ENCODE peak calls at places on chromosome 14, in ten cellular contexts. D, X, R, C, Q, Z, J, I, F and V are unnamed samples.

GRCh38 chr14:103705158-103705523 is 10.1 kb downstream of the XRCC3 start:
- DNase-seq in R (no peak), Z (peak), D (no peak), C (no peak), Q (no peak), I (no peak), X (no peak), F (no peak), J (no peak), V (no peak)

GRCh38 chr14:36625436-36625835 is 36.2 kb upstream of the PAX9 start:
- DNase-seq in C (no peak), I (no peak), D (peak), J (no peak), Z (no peak), X (no peak), R (no peak), F (no peak), Q (no peak), V (no peak)

GRCh38 chr14:96206461-96206860 is 1.8 kb downstream of the BDKRB2 start:
- DNase-seq in Q (no peak), J (no peak), C (no peak), I (no peak), R (no peak), Z (no peak), F (no peak), D (peak), X (no peak), V (no peak)

GRCh38 chr14:24343795-24344660 is 4.2 kb upstream of the RIPK3 start:
- DNase-seq in J (no peak), F (no peak), Z (no peak), X (no peak), C (no peak), R (no peak), I (no peak), Q (no peak), D (no peak), V (no peak)

GRCh38 chr14:68062651-68063050 is 243.1 kb downstream of the RAD51B start:
- DNase-seq in Q (no peak), Z (no peak), X (no peak), D (no peak), F (no peak), R (no peak), J (no peak), C (no peak), I (no peak), V (no peak)

GRCh38 chr14:60266021-60266937 is 17.3 kb downstream of the PPM1A start:
- DNase-seq in F (no peak), C (peak), D (peak), Q (no peak), R (no peak), X (peak), I (no peak), J (no peak), Z (no peak), V (no peak)

GRCh38 chr14:32698831-32699230 is 239.8 kb upstream of the NPAS3 start:
- DNase-seq in Z (no peak), D (no peak), C (peak), I (no peak), X (no peak), Q (no peak), F (no peak), R (no peak), J (peak), V (no peak)

GRCh38 chr14:46399049-46399448 is 252.5 kb downstream of the RPL10L start:
- DNase-seq in D (no peak), Z (no peak), X (no peak), C (no peak), I (no peak), F (no peak), R (no peak), Q (no peak), J (no peak), V (peak)

GRCh38 chr14:24429395-24430142 is at the start of the genes CBLN3 and KHNYN:
- DNase-seq in J (no peak), R (peak), F (peak), I (peak), Z (peak), C (peak), Q (peak), X (peak), D (peak), V (peak)

GRCh38 chr14:90578283-90578985 is 181.6 kb downstream of the CALM1 start:
- DNase-seq in J (no peak), Q (no peak), I (no peak), C (no peak), F (no peak), R (no peak), D (no peak), Z (peak), X (no peak), V (no peak)

GRCh38 chr14:52012635-52013034 is 23.3 kb downstream of the RTRAF start:
- DNase-seq in D (no peak), I (no peak), C (peak), F (no peak), J (no peak), Z (no peak), X (no peak), Q (no peak), R (no peak), V (no peak)

GRCh38 chr14:99734406-99735051 is 50.4 kb downstream of the CYP46A1 start:
- DNase-seq in R (no peak), F (peak), I (no peak), X (no peak), Q (no peak), C (no peak), Z (peak), D (no peak), J (no peak), V (no peak)

GRCh38 chr14:104966261-104967143 is 11.7 kb downstream of the AHNAK2 start:
- DNase-seq in R (no peak), Q (no peak), I (no peak), D (no peak), J (no peak), C (no peak), F (no peak), Z (peak), X (no peak), V (no peak)

GRCh38 chr14:29648045-29648444 is 279.6 kb downstream of the PRKD1 start:
- DNase-seq in X (no peak), Z (no peak), J (no peak), D (peak), R (no peak), F (no peak), I (no peak), C (peak), Q (no peak), V (no peak)

GRCh38 chr14:68961781-68962584 is 17.1 kb downstream of the ACTN1 start:
- DNase-seq in Z (no peak), I (no peak), Q (no peak), D (no peak), C (no peak), X (peak), F (no peak), R (no peak), J (peak), V (peak)

GRCh38 chr14:98347686-98348085 is 924.3 kb downstream of the BCL11B start:
- DNase-seq in J (no peak), Z (peak), C (no peak), R (no peak), I (no peak), Q (no peak), X (no peak), F (no peak), D (no peak), V (no peak)

GRCh38 chr14:105107351-105107750 is 42.1 kb upstream of the GPR132 start:
- DNase-seq in Q (no peak), C (no peak), D (no peak), X (no peak), F (no peak), R (no peak), J (no peak), Z (no peak), I (no peak), V (no peak)